ENCODE peak calls at places on chromosome 9, in five cellular contexts. One of them, this sample, is unnamed. For H3K4me1, the result is how much of the 10 kb centered on the place peaks cover.

GRCh38 chr9:105296889-105297288 is 52.4 kb downstream of the SLC44A1 start:
- DNase-seq in sigmoid colon: no peak
- DNase-seq in CD8-positive, alpha-beta T cell: no peak
- DNase-seq in IMR-90: peak
- DNase-seq in OCI-LY7: no peak
- DNase-seq in this sample: no peak

GRCh38 chr9:129620669-129621295 is at the start of gene C9orf50:
- DNase-seq in sigmoid colon: no peak
- DNase-seq in CD8-positive, alpha-beta T cell: no peak
- DNase-seq in IMR-90: no peak
- DNase-seq in OCI-LY7: no peak
- DNase-seq in this sample: no peak

GRCh38 chr9:87671925-87672324 is 54.0 kb upstream of the CTSL start:
- DNase-seq in sigmoid colon: no peak
- DNase-seq in CD8-positive, alpha-beta T cell: no peak
- DNase-seq in IMR-90: no peak
- DNase-seq in OCI-LY7: no peak
- DNase-seq in this sample: no peak

GRCh38 chr9:133203506-133204075 is 5.5 kb downstream of the OBP2B start:
- DNase-seq in sigmoid colon: no peak
- DNase-seq in CD8-positive, alpha-beta T cell: no peak
- DNase-seq in IMR-90: no peak
- DNase-seq in OCI-LY7: no peak
- DNase-seq in this sample: no peak

GRCh38 chr9:105138306-105138801 is 106.1 kb upstream of the SLC44A1 start:
- DNase-seq in sigmoid colon: peak
- DNase-seq in CD8-positive, alpha-beta T cell: no peak
- DNase-seq in IMR-90: no peak
- DNase-seq in OCI-LY7: no peak
- DNase-seq in this sample: no peak

GRCh38 chr9:38172601-38173000 is 103.6 kb upstream of the SHB start:
- DNase-seq in sigmoid colon: no peak
- DNase-seq in CD8-positive, alpha-beta T cell: no peak
- DNase-seq in IMR-90: no peak
- DNase-seq in OCI-LY7: no peak
- DNase-seq in this sample: no peak

GRCh38 chr9:91419222-91420191 is 4.1 kb downstream of the NFIL3 start:
- DNase-seq in sigmoid colon: peak
- DNase-seq in CD8-positive, alpha-beta T cell: no peak
- DNase-seq in IMR-90: peak
- DNase-seq in OCI-LY7: no peak
- DNase-seq in this sample: peak

GRCh38 chr9:129692534-129692933 is 27.1 kb downstream of the PRRX2 start:
- DNase-seq in sigmoid colon: no peak
- DNase-seq in CD8-positive, alpha-beta T cell: no peak
- DNase-seq in IMR-90: no peak
- DNase-seq in OCI-LY7: no peak
- DNase-seq in this sample: no peak

GRCh38 chr9:115202960-115203751 is 85.2 kb upstream of the TNC start:
- DNase-seq in sigmoid colon: peak
- DNase-seq in CD8-positive, alpha-beta T cell: no peak
- DNase-seq in IMR-90: peak
- DNase-seq in OCI-LY7: no peak
- DNase-seq in this sample: no peak

GRCh38 chr9:69044226-69045219 is 9.0 kb downstream of the FXN start:
- DNase-seq in sigmoid colon: no peak
- DNase-seq in CD8-positive, alpha-beta T cell: no peak
- DNase-seq in IMR-90: peak
- DNase-seq in OCI-LY7: no peak
- DNase-seq in this sample: no peak

GRCh38 chr9:35609001-35609819 is 4.1 kb downstream of the TESK1 start:
- DNase-seq in sigmoid colon: peak
- DNase-seq in CD8-positive, alpha-beta T cell: no peak
- DNase-seq in IMR-90: no peak
- DNase-seq in OCI-LY7: no peak
- DNase-seq in this sample: no peak

GRCh38 chr9:69965416-69966145 is 78.1 kb upstream of the MAMDC2 start:
- DNase-seq in sigmoid colon: no peak
- DNase-seq in CD8-positive, alpha-beta T cell: no peak
- DNase-seq in IMR-90: peak
- DNase-seq in OCI-LY7: no peak
- DNase-seq in this sample: no peak

GRCh38 chr9:2015581-2016410 is 649 bp downstream of the SMARCA2 start:
- DNase-seq in sigmoid colon: peak
- DNase-seq in CD8-positive, alpha-beta T cell: peak
- DNase-seq in IMR-90: peak
- DNase-seq in OCI-LY7: peak
- DNase-seq in this sample: peak

GRCh38 chr9:129317179-129318011 is 139.3 kb upstream of the IER5L start:
- DNase-seq in sigmoid colon: peak
- DNase-seq in CD8-positive, alpha-beta T cell: no peak
- DNase-seq in IMR-90: peak
- DNase-seq in OCI-LY7: peak
- DNase-seq in this sample: no peak

GRCh38 chr9:129225815-129226214 is 47.8 kb upstream of the IER5L start:
- DNase-seq in sigmoid colon: peak
- DNase-seq in CD8-positive, alpha-beta T cell: no peak
- DNase-seq in IMR-90: peak
- DNase-seq in OCI-LY7: no peak
- DNase-seq in this sample: peak

GRCh38 chr9:5621327-5621726 is 7.6 kb upstream of the RIC1 start:
- DNase-seq in sigmoid colon: no peak
- DNase-seq in CD8-positive, alpha-beta T cell: no peak
- DNase-seq in IMR-90: peak
- DNase-seq in OCI-LY7: no peak
- DNase-seq in this sample: no peak

GRCh38 chr9:133460405-133461175 is 812 bp downstream of the CACFD1 start:
- DNase-seq in sigmoid colon: peak
- DNase-seq in CD8-positive, alpha-beta T cell: no peak
- DNase-seq in IMR-90: no peak
- DNase-seq in OCI-LY7: peak
- DNase-seq in this sample: peak

DNA sequence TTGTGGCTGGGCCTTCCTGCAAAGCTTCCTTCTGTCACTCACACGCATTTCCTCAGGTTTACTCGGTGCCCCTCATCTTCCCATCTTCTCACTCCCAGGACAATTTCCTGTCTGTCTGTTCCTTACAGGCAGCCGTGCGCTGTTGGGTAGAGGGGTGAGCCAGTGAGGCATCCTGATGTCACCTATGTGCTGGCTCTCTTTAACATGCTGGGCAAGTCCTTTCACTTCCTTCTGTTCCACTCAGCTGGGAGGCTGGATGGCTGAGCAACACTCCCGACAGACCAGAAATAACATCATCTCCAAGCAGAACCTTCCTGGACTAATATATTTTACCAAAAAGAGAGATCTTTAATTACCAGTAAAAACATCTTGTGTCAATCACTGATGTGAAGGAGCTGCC is 103.0 kb downstream of the HSD17B3 start:
- DNase-seq in sigmoid colon: peak
- DNase-seq in CD8-positive, alpha-beta T cell: no peak
- DNase-seq in IMR-90: no peak
- DNase-seq in OCI-LY7: no peak
- DNase-seq in this sample: no peak
- H3K4me1 ChIP-seq in sigmoid colon: under half
- H3K4me1 ChIP-seq in CD8-positive, alpha-beta T cell: under half
- H3K4me1 ChIP-seq in IMR-90: under half
- H3K4me1 ChIP-seq in OCI-LY7: under half
- H3K4me1 ChIP-seq in this sample: under half

GRCh38 chr9:3850083-3850482 is 324.3 kb upstream of the RFX3 start:
- DNase-seq in sigmoid colon: no peak
- DNase-seq in CD8-positive, alpha-beta T cell: no peak
- DNase-seq in IMR-90: no peak
- DNase-seq in OCI-LY7: no peak
- DNase-seq in this sample: no peak
- TF ChIP-seq CTCF in sigmoid colon: no peak
- TF ChIP-seq CTCF in CD8-positive, alpha-beta T cell: no peak
- TF ChIP-seq CTCF in IMR-90: no peak
- TF ChIP-seq CTCF in OCI-LY7: no peak
- TF ChIP-seq CTCF in this sample: no peak

DNA sequence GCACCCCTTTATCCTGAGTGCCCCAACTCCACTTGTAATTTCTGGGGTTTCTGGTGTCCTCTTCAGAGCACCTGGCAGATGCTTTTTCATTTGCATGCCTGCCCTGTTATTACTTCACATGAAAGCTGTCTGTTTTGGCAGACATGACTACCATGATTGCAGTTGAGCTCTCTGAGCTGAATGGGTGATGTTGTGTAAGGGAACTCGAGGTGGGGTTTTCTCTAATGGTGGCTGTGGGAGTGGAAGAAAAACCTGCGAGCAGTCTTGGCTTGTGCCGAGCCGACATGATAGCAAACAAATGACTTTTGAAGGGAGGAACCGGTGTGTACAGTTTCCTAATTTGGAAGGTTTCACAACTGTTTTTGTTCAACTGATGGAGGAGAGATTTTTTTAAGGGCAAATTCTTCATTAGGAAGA is 196.2 kb downstream of the AOPEP start:
- DNase-seq in sigmoid colon: peak
- DNase-seq in CD8-positive, alpha-beta T cell: no peak
- DNase-seq in IMR-90: peak
- DNase-seq in OCI-LY7: peak
- DNase-seq in this sample: no peak
- H3K27ac ChIP-seq in sigmoid colon: peak
- H3K27ac ChIP-seq in CD8-positive, alpha-beta T cell: no peak
- H3K27ac ChIP-seq in IMR-90: peak
- H3K27ac ChIP-seq in OCI-LY7: no peak
- H3K27ac ChIP-seq in this sample: peak

GRCh38 chr9:134666801-134667200 is 25.2 kb downstream of the COL5A1 start:
- DNase-seq in sigmoid colon: no peak
- DNase-seq in CD8-positive, alpha-beta T cell: no peak
- DNase-seq in IMR-90: peak
- DNase-seq in OCI-LY7: no peak
- DNase-seq in this sample: no peak

GRCh38 chr9:134671341-134672113 is 29.9 kb downstream of the COL5A1 start:
- DNase-seq in sigmoid colon: peak
- DNase-seq in CD8-positive, alpha-beta T cell: no peak
- DNase-seq in IMR-90: no peak
- DNase-seq in OCI-LY7: no peak
- DNase-seq in this sample: no peak

GRCh38 chr9:134670851-134671281 is 29.3 kb downstream of the COL5A1 start:
- DNase-seq in sigmoid colon: peak
- DNase-seq in CD8-positive, alpha-beta T cell: no peak
- DNase-seq in IMR-90: no peak
- DNase-seq in OCI-LY7: no peak
- DNase-seq in this sample: no peak

GRCh38 chr9:134670042-134670525 is 28.5 kb downstream of the COL5A1 start:
- DNase-seq in sigmoid colon: peak
- DNase-seq in CD8-positive, alpha-beta T cell: no peak
- DNase-seq in IMR-90: peak
- DNase-seq in OCI-LY7: no peak
- DNase-seq in this sample: no peak

GRCh38 chr9:134669556-134669955 is 28.0 kb downstream of the COL5A1 start:
- DNase-seq in sigmoid colon: peak
- DNase-seq in CD8-positive, alpha-beta T cell: no peak
- DNase-seq in IMR-90: no peak
- DNase-seq in OCI-LY7: no peak
- DNase-seq in this sample: no peak
- H3K4me1 ChIP-seq in sigmoid colon: under half
- H3K4me1 ChIP-seq in CD8-positive, alpha-beta T cell: under half
- H3K4me1 ChIP-seq in IMR-90: under half
- H3K4me1 ChIP-seq in OCI-LY7: under half
- H3K4me1 ChIP-seq in this sample: under half

DNA sequence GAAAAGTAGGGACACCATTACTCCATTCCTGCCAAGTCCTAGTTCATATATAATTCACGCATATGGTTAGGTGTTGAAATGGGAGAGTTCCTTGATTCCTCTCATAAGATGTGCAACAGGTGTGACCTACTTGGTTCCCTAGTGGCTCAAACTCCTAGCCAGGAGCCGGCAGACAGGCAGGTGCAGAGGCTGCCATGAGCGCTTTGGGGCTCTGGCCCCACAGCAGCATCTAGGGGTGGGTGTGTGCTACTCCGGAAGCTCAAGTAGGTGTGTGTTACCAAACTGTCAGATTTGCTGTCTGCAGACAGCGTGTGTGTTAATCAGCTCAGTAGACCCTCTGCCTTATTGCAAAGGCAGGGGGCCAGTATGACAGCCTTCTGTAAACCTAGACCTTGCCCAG is 1652.4 kb upstream of the ACO1 start:
- DNase-seq in sigmoid colon: no peak
- DNase-seq in CD8-positive, alpha-beta T cell: no peak
- DNase-seq in IMR-90: no peak
- DNase-seq in OCI-LY7: no peak
- DNase-seq in this sample: no peak
- TF ChIP-seq CTCF in sigmoid colon: no peak
- TF ChIP-seq CTCF in CD8-positive, alpha-beta T cell: no peak
- TF ChIP-seq CTCF in IMR-90: no peak
- TF ChIP-seq CTCF in OCI-LY7: no peak
- TF ChIP-seq CTCF in this sample: no peak